ENCODE peak calls at places on chromosome 2, in four cellular contexts. One of them, this sample, is unnamed.

GRCh38 chr2:126681505-126681904 is 25.5 kb downstream of the GYPC start:
- DNase-seq in skeletal muscle cell: no peak
- DNase-seq in heart right ventricle: no peak
- DNase-seq in choroid plexus epithelial cell: no peak
- DNase-seq in this sample: no peak

GRCh38 chr2:30649828-30650227 is 157.4 kb downstream of the CAPN13 start:
- DNase-seq in skeletal muscle cell: no peak
- DNase-seq in heart right ventricle: no peak
- DNase-seq in choroid plexus epithelial cell: no peak
- DNase-seq in this sample: no peak

GRCh38 chr2:241047253-241048010 is 49.0 kb downstream of the SNED1 start:
- DNase-seq in skeletal muscle cell: no peak
- DNase-seq in heart right ventricle: no peak
- DNase-seq in choroid plexus epithelial cell: peak; percentile 9
- DNase-seq in this sample: no peak

GRCh38 chr2:166417669-166418068 is 41.9 kb upstream of the SCN9A start:
- DNase-seq in skeletal muscle cell: peak; percentile 39
- DNase-seq in heart right ventricle: no peak
- DNase-seq in choroid plexus epithelial cell: peak; percentile 74
- DNase-seq in this sample: peak; percentile 72

GRCh38 chr2:12317853-12318426 is 398.8 kb upstream of the TRIB2 start:
- DNase-seq in skeletal muscle cell: peak; percentile 93
- DNase-seq in heart right ventricle: no peak
- DNase-seq in choroid plexus epithelial cell: peak; percentile 91
- DNase-seq in this sample: peak; percentile 89

GRCh38 chr2:203893386-203893785 is 25.8 kb downstream of the CTLA4 start:
- DNase-seq in skeletal muscle cell: peak; percentile 41
- DNase-seq in heart right ventricle: peak; percentile 36
- DNase-seq in choroid plexus epithelial cell: no peak
- DNase-seq in this sample: peak; percentile 40

GRCh38 chr2:235507928-235508327 is 14.1 kb downstream of the AGAP1 start:
- DNase-seq in skeletal muscle cell: no peak
- DNase-seq in heart right ventricle: no peak
- DNase-seq in choroid plexus epithelial cell: no peak
- DNase-seq in this sample: no peak

GRCh38 chr2:43569921-43570320 is 25.9 kb downstream of the THADA start:
- DNase-seq in skeletal muscle cell: no peak
- DNase-seq in heart right ventricle: no peak
- DNase-seq in choroid plexus epithelial cell: no peak
- DNase-seq in this sample: no peak

GRCh38 chr2:45223531-45223930 is 214.3 kb upstream of the SIX2 start:
- DNase-seq in skeletal muscle cell: no peak
- DNase-seq in heart right ventricle: no peak
- DNase-seq in choroid plexus epithelial cell: no peak
- DNase-seq in this sample: no peak

GRCh38 chr2:191926671-191927070 is 79.8 kb upstream of the CAVIN2 start:
- DNase-seq in skeletal muscle cell: no peak
- DNase-seq in heart right ventricle: no peak
- DNase-seq in choroid plexus epithelial cell: no peak
- DNase-seq in this sample: no peak

GRCh38 chr2:211436182-211436581 is 879.8 kb downstream of the CPS1 start:
- DNase-seq in skeletal muscle cell: no peak
- DNase-seq in heart right ventricle: no peak
- DNase-seq in choroid plexus epithelial cell: no peak
- DNase-seq in this sample: no peak

DNA sequence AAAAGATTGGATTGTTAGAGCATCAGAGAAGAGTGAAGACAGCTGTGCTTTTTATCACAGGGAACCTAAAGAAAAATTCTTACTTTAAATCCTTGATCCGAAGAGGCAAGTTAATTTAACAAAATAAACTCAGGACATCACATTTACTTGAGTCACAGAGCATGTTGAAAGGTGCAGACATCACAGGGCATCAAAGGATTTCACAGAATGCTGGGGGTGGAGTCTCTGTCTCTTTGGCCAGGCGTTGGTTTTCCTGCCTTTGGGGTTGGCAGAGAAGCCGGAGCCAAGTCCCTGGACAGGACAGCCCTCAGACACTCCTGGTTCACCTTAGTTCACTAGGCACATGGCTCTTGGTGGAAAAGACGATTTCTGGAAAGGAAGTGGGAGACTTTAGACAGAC is 56.3 kb downstream of the SH3RF3 start:
- DNase-seq in skeletal muscle cell: no peak
- DNase-seq in heart right ventricle: peak; percentile 63
- DNase-seq in choroid plexus epithelial cell: peak; percentile 76
- DNase-seq in this sample: peak; percentile 69
- H3K4me3 ChIP-seq in skeletal muscle cell: no peak overlapping the region
- H3K4me3 ChIP-seq in heart right ventricle: peak overlapping the region; percentile 1
- H3K4me3 ChIP-seq in choroid plexus epithelial cell: no peak overlapping the region
- H3K4me3 ChIP-seq in this sample: no peak overlapping the region

GRCh38 chr2:25824718-25825117 is 53.6 kb downstream of the ASXL2 start:
- DNase-seq in skeletal muscle cell: no peak
- DNase-seq in heart right ventricle: no peak
- DNase-seq in choroid plexus epithelial cell: no peak
- DNase-seq in this sample: no peak

GRCh38 chr2:25824216-25824615 is 54.1 kb downstream of the ASXL2 start:
- DNase-seq in skeletal muscle cell: no peak
- DNase-seq in heart right ventricle: no peak
- DNase-seq in choroid plexus epithelial cell: no peak
- DNase-seq in this sample: no peak

GRCh38 chr2:25821225-25822056 is 56.8 kb downstream of the ASXL2 start:
- DNase-seq in skeletal muscle cell: no peak
- DNase-seq in heart right ventricle: no peak
- DNase-seq in choroid plexus epithelial cell: peak; percentile 75
- DNase-seq in this sample: peak; percentile 36

GRCh38 chr2:25825238-25825637 is 53.0 kb downstream of the ASXL2 start:
- DNase-seq in skeletal muscle cell: no peak
- DNase-seq in heart right ventricle: no peak
- DNase-seq in choroid plexus epithelial cell: no peak
- DNase-seq in this sample: no peak

GRCh38 chr2:25822190-25823117 is 55.8 kb downstream of the ASXL2 start:
- DNase-seq in skeletal muscle cell: no peak
- DNase-seq in heart right ventricle: peak; percentile 10
- DNase-seq in choroid plexus epithelial cell: peak; percentile 34
- DNase-seq in this sample: peak; percentile 7
- H3K4me3 ChIP-seq in skeletal muscle cell: peak overlapping the region; percentile 30
- H3K4me3 ChIP-seq in heart right ventricle: peak overlapping the region; percentile 37
- H3K4me3 ChIP-seq in choroid plexus epithelial cell: peak overlapping the region; percentile 54
- H3K4me3 ChIP-seq in this sample: no peak overlapping the region

GRCh38 chr2:158745866-158746382 is 49.2 kb upstream of the DAPL1 start:
- DNase-seq in skeletal muscle cell: no peak
- DNase-seq in heart right ventricle: no peak
- DNase-seq in choroid plexus epithelial cell: no peak
- DNase-seq in this sample: no peak
- H3K4me3 ChIP-seq in skeletal muscle cell: no peak overlapping the region
- H3K4me3 ChIP-seq in heart right ventricle: no peak overlapping the region
- H3K4me3 ChIP-seq in choroid plexus epithelial cell: no peak overlapping the region
- H3K4me3 ChIP-seq in this sample: no peak overlapping the region

DNA sequence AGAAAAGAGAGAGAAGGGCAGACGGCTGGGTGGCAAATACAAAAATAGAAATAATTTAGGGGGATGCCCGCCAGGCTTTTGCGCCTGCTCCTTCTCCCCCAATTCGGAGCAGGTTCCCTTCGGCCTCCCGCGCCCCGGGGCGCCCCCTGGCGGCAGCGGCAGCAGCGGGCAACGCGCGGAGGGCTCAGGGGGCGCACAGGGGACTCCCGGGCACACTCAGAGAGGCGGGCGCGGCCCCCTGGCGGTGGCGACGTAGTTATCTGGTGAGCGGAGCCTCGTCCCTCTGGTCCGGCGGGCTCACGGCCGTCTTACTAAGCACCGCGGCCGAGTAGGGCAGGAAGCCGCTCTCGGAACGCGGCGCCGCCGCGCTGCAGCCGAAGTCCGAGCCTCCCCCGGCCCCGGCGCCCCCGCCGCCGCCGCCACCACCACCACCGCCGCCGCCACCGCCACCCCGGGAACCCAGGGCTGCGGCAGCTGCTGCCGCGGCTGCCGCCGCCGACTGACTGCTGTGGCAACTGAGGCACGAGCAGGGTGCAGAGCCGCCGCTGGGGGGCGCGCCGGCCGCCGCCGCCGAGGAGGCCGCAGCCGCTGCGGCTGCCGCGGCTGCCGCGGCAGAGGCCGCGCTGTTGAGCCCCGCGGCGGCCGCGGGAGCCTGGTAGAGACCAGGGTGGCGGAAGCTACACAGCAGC is 3.8 kb downstream of the EVX2 start:
- DNase-seq in skeletal muscle cell: no peak
- DNase-seq in heart right ventricle: no peak
- DNase-seq in choroid plexus epithelial cell: peak; percentile 10
- DNase-seq in this sample: peak; percentile 27
- H3K4me3 ChIP-seq in skeletal muscle cell: peak overlapping the region; percentile 17
- H3K4me3 ChIP-seq in heart right ventricle: no peak overlapping the region
- H3K4me3 ChIP-seq in choroid plexus epithelial cell: no peak overlapping the region
- H3K4me3 ChIP-seq in this sample: no peak overlapping the region

This sample was measured in cardiac fibroblast.